ENCODE peak calls at places on chromosomes 4 and X, in four cellular contexts. One of them, this sample, is unnamed. For H3K4me1, the result is how much of the 10 kb centered on the place peaks cover.

GRCh38 chr4:182063651-182064050 is 179.6 kb upstream of the TENM3 start:
- DNase-seq in gastrocnemius medialis: no peak
- DNase-seq in heart left ventricle: no peak
- DNase-seq in transverse colon: no peak
- DNase-seq in this sample: no peak

GRCh38 chrX:42943051-42943450 is 165.1 kb upstream of the PPP1R2C start:
- DNase-seq in gastrocnemius medialis: no peak
- DNase-seq in heart left ventricle: no peak
- DNase-seq in transverse colon: no peak
- DNase-seq in this sample: no peak

GRCh38 chr4:121564840-121565375 is 131.9 kb downstream of the ANXA5 start:
- DNase-seq in gastrocnemius medialis: no peak
- DNase-seq in heart left ventricle: no peak
- DNase-seq in transverse colon: no peak
- DNase-seq in this sample: no peak

GRCh38 chr4:38384962-38385285 is 279.1 kb upstream of the KLF3 start:
- DNase-seq in gastrocnemius medialis: no peak
- DNase-seq in heart left ventricle: no peak
- DNase-seq in transverse colon: no peak
- DNase-seq in this sample: no peak

GRCh38 chr4:128162434-128162833 is 101.3 kb downstream of the LARP1B start:
- DNase-seq in gastrocnemius medialis: no peak
- DNase-seq in heart left ventricle: no peak
- DNase-seq in transverse colon: no peak
- DNase-seq in this sample: no peak

GRCh38 chrX:118562574-118563164 is 67.1 kb downstream of the DOCK11 start:
- DNase-seq in gastrocnemius medialis: no peak
- DNase-seq in heart left ventricle: no peak
- DNase-seq in transverse colon: no peak
- DNase-seq in this sample: no peak

GRCh38 chr4:1652088-1652487 is 32.0 kb downstream of the FAM53A start:
- DNase-seq in gastrocnemius medialis: no peak
- DNase-seq in heart left ventricle: no peak
- DNase-seq in transverse colon: no peak
- DNase-seq in this sample: no peak

GRCh38 chr4:93749351-93749761 is 79.2 kb upstream of the ATOH1 start:
- DNase-seq in gastrocnemius medialis: no peak
- DNase-seq in heart left ventricle: no peak
- DNase-seq in transverse colon: no peak
- DNase-seq in this sample: no peak

GRCh38 chrX:33357606-33358005 is 146.3 kb upstream of the DMD start:
- DNase-seq in gastrocnemius medialis: no peak
- DNase-seq in heart left ventricle: peak
- DNase-seq in transverse colon: no peak
- DNase-seq in this sample: no peak

GRCh38 chrX:52556741-52557140 is 39.9 kb upstream of the XAGE1B start:
- DNase-seq in gastrocnemius medialis: no peak
- DNase-seq in heart left ventricle: no peak
- DNase-seq in transverse colon: no peak
- DNase-seq in this sample: no peak

GRCh38 chr4:40283968-40284367 is 51.2 kb upstream of the CHRNA9 start:
- DNase-seq in gastrocnemius medialis: no peak
- DNase-seq in heart left ventricle: no peak
- DNase-seq in transverse colon: no peak
- DNase-seq in this sample: no peak

GRCh38 chr4:7783560-7783959 is 156.1 kb downstream of the AFAP1 start:
- DNase-seq in gastrocnemius medialis: no peak
- DNase-seq in heart left ventricle: no peak
- DNase-seq in transverse colon: peak
- DNase-seq in this sample: no peak

GRCh38 chr4:153181293-153182080 is 22.8 kb upstream of the TRIM2 start:
- DNase-seq in gastrocnemius medialis: no peak
- DNase-seq in heart left ventricle: no peak
- DNase-seq in transverse colon: no peak
- DNase-seq in this sample: no peak

GRCh38 chr4:13484749-13485345 is 707 bp upstream of the RAB28 start:
- DNase-seq in gastrocnemius medialis: no peak
- DNase-seq in heart left ventricle: no peak
- DNase-seq in transverse colon: peak
- DNase-seq in this sample: no peak

GRCh38 chr4:174467107-174467506 is 55.2 kb downstream of the HPGD start:
- DNase-seq in gastrocnemius medialis: no peak
- DNase-seq in heart left ventricle: no peak
- DNase-seq in transverse colon: no peak
- DNase-seq in this sample: no peak

GRCh38 chrX:77451041-77451440 is 3.9 kb downstream of the FGF16 start:
- DNase-seq in gastrocnemius medialis: no peak
- DNase-seq in heart left ventricle: no peak
- DNase-seq in transverse colon: no peak
- DNase-seq in this sample: no peak

GRCh38 chrX:2707334-2707760 is 16.3 kb downstream of the CD99 start:
- DNase-seq in gastrocnemius medialis: peak
- DNase-seq in heart left ventricle: no peak
- DNase-seq in transverse colon: peak
- DNase-seq in this sample: peak

GRCh38 chr4:47075241-47075640 is 43.9 kb downstream of the GABRB1 start:
- DNase-seq in gastrocnemius medialis: no peak
- DNase-seq in heart left ventricle: no peak
- DNase-seq in transverse colon: no peak
- DNase-seq in this sample: no peak

GRCh38 chr4:53653484-53654053 is 62.3 kb upstream of the LNX1 start:
- DNase-seq in gastrocnemius medialis: no peak
- DNase-seq in heart left ventricle: no peak
- DNase-seq in transverse colon: peak
- DNase-seq in this sample: peak

GRCh38 chr4:112270643-112271484 is 14.8 kb downstream of the TIFA start:
- DNase-seq in gastrocnemius medialis: no peak
- DNase-seq in heart left ventricle: no peak
- DNase-seq in transverse colon: no peak
- DNase-seq in this sample: no peak

DNA sequence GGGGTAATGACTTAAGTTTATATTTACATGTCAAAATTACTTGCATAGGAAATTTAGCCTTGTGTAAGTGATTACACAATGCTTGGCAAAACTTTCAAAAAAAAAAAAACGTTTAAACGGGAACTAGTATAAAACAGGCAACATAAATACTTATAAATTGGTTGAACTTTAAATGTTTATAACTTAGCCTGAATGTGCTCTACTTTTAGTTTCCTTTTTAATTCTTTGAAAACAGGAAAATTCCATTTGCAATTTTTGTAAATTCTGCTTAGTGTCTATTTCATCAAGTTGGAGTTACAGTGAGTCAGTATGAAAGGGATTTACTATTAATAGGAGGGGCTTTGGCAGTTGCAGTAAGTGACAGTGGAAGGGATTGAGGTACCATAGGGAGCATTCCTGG is 2.6 kb downstream of the STAG2 start:
- DNase-seq in gastrocnemius medialis: no peak
- DNase-seq in heart left ventricle: no peak
- DNase-seq in transverse colon: no peak
- DNase-seq in this sample: no peak
- H3K4me3 ChIP-seq in gastrocnemius medialis: peak
- H3K4me3 ChIP-seq in heart left ventricle: no peak
- H3K4me3 ChIP-seq in transverse colon: peak
- H3K4me3 ChIP-seq in this sample: peak

DNA sequence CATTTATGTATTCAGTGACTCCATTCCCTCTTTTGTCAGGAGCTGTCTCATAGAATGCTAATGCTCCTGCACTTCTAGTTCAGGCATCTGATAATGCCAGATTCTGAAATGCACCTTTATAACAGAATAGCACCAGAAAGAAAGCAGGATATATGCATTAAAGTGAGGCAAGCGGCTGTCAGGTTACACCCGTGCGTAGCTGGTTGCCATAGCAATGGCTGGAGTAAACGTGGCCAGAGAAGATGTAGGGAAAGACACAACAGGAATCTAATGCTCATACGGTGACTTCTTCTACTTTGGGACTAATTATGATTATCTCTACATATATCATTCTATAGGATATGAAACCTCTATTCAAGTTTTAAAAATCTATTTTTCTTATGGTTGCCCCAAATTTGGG is 5.9 kb downstream of the EMCN start:
- DNase-seq in gastrocnemius medialis: no peak
- DNase-seq in heart left ventricle: no peak
- DNase-seq in transverse colon: no peak
- DNase-seq in this sample: no peak
- H3K4me1 ChIP-seq in gastrocnemius medialis: under half
- H3K4me1 ChIP-seq in heart left ventricle: under half
- H3K4me1 ChIP-seq in transverse colon: under half
- H3K4me1 ChIP-seq in this sample: under half

GRCh38 chr4:107935246-107935645 is 3.9 kb downstream of the CYP2U1 start:
- DNase-seq in gastrocnemius medialis: no peak
- DNase-seq in heart left ventricle: no peak
- DNase-seq in transverse colon: no peak
- DNase-seq in this sample: no peak

GRCh38 chr4:107937040-107937439 is 5.7 kb downstream of the CYP2U1 start:
- DNase-seq in gastrocnemius medialis: no peak
- DNase-seq in heart left ventricle: no peak
- DNase-seq in transverse colon: no peak
- DNase-seq in this sample: no peak

GRCh38 chr4:107931775-107932321 is 499 bp downstream of the CYP2U1 start:
- DNase-seq in gastrocnemius medialis: peak
- DNase-seq in heart left ventricle: no peak
- DNase-seq in transverse colon: no peak
- DNase-seq in this sample: peak

GRCh38 chr4:107930821-107931774 is at the start of gene CYP2U1:
- DNase-seq in gastrocnemius medialis: peak
- DNase-seq in heart left ventricle: peak
- DNase-seq in transverse colon: peak
- DNase-seq in this sample: peak
- TF ChIP-seq POLR2A in gastrocnemius medialis: peak
- TF ChIP-seq POLR2A in heart left ventricle: peak
- TF ChIP-seq POLR2A in transverse colon: peak
- TF ChIP-seq POLR2A in this sample: peak

DNA sequence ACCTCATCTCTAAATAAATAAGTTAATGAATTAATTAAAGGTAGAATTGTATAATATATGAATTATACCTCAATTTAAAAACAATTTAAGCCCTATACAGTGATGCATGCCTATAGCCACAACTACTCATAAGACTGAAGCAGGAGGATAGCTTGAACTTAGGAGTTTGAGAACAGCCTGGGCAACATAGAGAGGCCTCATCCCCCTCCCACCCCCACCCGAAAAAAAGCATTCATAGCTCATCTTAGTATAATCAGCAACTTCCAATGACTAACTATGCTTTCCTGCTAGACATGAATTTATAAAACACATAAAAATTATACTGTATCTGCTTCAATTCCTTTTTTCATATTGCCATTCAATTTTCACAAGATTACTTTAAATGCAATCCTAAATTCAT is 1.6 kb downstream of the LRBA start:
- DNase-seq in gastrocnemius medialis: no peak
- DNase-seq in heart left ventricle: no peak
- DNase-seq in transverse colon: no peak
- DNase-seq in this sample: no peak
- H3K4me3 ChIP-seq in gastrocnemius medialis: peak
- H3K4me3 ChIP-seq in heart left ventricle: no peak
- H3K4me3 ChIP-seq in transverse colon: peak
- H3K4me3 ChIP-seq in this sample: peak

DNA sequence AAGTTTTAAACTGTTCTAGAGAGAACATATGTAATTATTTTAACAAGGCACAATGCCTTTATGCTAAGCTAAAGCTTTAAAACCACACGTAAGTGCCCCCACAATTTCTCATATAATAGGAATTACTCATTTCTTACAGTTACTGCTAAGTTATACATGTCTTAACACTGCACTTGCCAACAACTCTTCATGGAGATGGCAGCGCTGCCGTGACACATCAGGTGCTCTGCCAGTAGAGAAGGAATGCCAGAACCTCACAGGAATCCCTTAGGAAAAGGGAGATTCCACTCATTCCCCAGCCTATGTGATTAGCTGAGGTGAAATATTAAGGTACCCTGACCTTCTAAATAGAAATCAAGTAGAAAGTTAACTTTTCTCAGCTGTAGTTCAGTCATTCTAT is 24.0 kb downstream of the ACSL1 start:
- DNase-seq in gastrocnemius medialis: no peak
- DNase-seq in heart left ventricle: no peak
- DNase-seq in transverse colon: no peak
- DNase-seq in this sample: no peak
- H3K4me1 ChIP-seq in gastrocnemius medialis: half or more
- H3K4me1 ChIP-seq in heart left ventricle: under half
- H3K4me1 ChIP-seq in transverse colon: under half
- H3K4me1 ChIP-seq in this sample: under half

GRCh38 chrX:12974217-12974796 is 603 bp upstream of the TMSB4X start:
- DNase-seq in gastrocnemius medialis: peak
- DNase-seq in heart left ventricle: peak
- DNase-seq in transverse colon: peak
- DNase-seq in this sample: peak
- TF ChIP-seq POLR2A in gastrocnemius medialis: no peak
- TF ChIP-seq POLR2A in heart left ventricle: no peak
- TF ChIP-seq POLR2A in transverse colon: no peak
- TF ChIP-seq POLR2A in this sample: no peak

This sample was measured in right lobe of liver.